ENCODE peak calls at places on chromosomes 3 and 15, in seven cellular contexts. M is mesendoderm, L is aorta, X is DND-41, B is GM23248, J is astrocyte, O is heart right ventricle. W is an unnamed sample. For H3K27me3, the result is how much of the 10 kb centered on the place peaks cover.

GRCh38 chr3:126208182-126208581 is 27.8 kb upstream of the ALDH1L1 start:
- DNase-seq in M (peak), J (no peak), L (no peak), B (no peak), X (no peak), O (no peak), W (no peak)

GRCh38 chr3:122989856-122990575 is 37.5 kb downstream of the SEMA5B start:
- DNase-seq in J (no peak), L (no peak), M (no peak), B (no peak), X (no peak), O (no peak), W (no peak)

GRCh38 chr3:28191363-28191762 is 50.1 kb upstream of the CMC1 start:
- DNase-seq in O (no peak), M (no peak), B (no peak), J (no peak), L (no peak), X (no peak), W (no peak)

GRCh38 chr3:194880940-194881925 is 195.6 kb downstream of the FAM43A start:
- DNase-seq in L (no peak), X (no peak), O (no peak), M (no peak), J (no peak), B (no peak), W (no peak)

GRCh38 chr15:63322541-63322940 is 45.1 kb downstream of the APH1B start:
- DNase-seq in L (no peak), X (peak), M (no peak), O (peak), B (peak), J (no peak), W (no peak)

GRCh38 chr3:178062126-178062525 is 474.1 kb upstream of the KCNMB2 start:
- DNase-seq in B (no peak), J (no peak), L (no peak), O (no peak), M (no peak), X (no peak), W (no peak)

GRCh38 chr3:140777631-140778030 is 99.8 kb downstream of the TRIM42 start:
- DNase-seq in M (peak), O (no peak), X (no peak), J (no peak), L (no peak), B (no peak), W (no peak)

GRCh38 chr3:46862689-46863020 is 589 bp downstream of the MYL3 start:
- DNase-seq in O (no peak), B (no peak), L (no peak), X (no peak), M (no peak), J (no peak), W (no peak)

GRCh38 chr3:50264964-50265485 is 3.9 kb upstream of the SEMA3B start:
- DNase-seq in J (no peak), B (no peak), L (peak), M (no peak), O (peak), X (no peak), W (no peak)

GRCh38 chr3:37375184-37376120 is 201.1 kb upstream of the LRRFIP2 start:
- DNase-seq in X (no peak), O (no peak), B (no peak), M (peak), L (no peak), J (no peak), W (no peak)

GRCh38 chr3:191342391-191342790 is 12.1 kb upstream of the UTS2B start:
- DNase-seq in M (no peak), X (no peak), B (no peak), O (no peak), L (no peak), J (no peak), W (no peak)

GRCh38 chr3:17554078-17554477 is 188.4 kb downstream of the TBC1D5 start:
- DNase-seq in J (no peak), X (no peak), L (no peak), B (no peak), O (no peak), M (no peak), W (no peak)

GRCh38 chr3:127168271-127168670 is 24.7 kb upstream of the PRR23E start:
- DNase-seq in B (no peak), J (no peak), M (no peak), O (peak), L (no peak), X (no peak), W (no peak)

GRCh38 chr15:47265686-47266085 is 451.6 kb upstream of the SEMA6D start:
- DNase-seq in X (no peak), M (peak), L (no peak), B (no peak), J (no peak), O (no peak), W (no peak)

DNA sequence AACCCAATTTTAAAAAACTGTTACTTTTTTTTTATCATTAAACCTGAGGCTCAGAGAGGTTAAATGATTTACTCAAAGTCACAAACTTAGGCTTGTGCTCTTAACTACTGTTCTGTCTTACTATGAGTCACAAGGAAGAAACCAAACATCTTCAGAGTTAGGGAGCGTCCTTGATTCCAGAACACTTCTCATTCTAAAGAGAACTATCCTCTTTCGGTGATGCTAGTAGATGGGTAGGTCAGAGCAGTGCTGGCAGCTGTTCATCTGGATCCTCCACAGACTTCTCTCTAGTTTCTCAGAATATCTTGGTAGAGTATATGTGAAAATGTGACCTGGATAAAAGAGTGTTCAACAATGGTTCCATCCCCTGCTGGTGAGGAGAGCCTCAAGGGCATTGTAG is 3.3 kb downstream of the ARL6IP5 start:
- DNase-seq in J (peak), B (peak), O (no peak), L (no peak), X (no peak), M (no peak), W (no peak)
- H3K4me3 ChIP-seq in J (no peak), B (peak), O (peak), L (no peak), X (no peak), M (no peak), W (peak)

GRCh38 chr15:91779960-91780359 is 73.5 kb upstream of the SLCO3A1 start:
- DNase-seq in O (no peak), M (no peak), B (no peak), L (no peak), J (no peak), X (no peak), W (no peak)

GRCh38 chr15:91780387-91780786 is 73.1 kb upstream of the SLCO3A1 start:
- DNase-seq in X (no peak), J (no peak), M (peak), L (no peak), B (no peak), O (no peak), W (no peak)

DNA sequence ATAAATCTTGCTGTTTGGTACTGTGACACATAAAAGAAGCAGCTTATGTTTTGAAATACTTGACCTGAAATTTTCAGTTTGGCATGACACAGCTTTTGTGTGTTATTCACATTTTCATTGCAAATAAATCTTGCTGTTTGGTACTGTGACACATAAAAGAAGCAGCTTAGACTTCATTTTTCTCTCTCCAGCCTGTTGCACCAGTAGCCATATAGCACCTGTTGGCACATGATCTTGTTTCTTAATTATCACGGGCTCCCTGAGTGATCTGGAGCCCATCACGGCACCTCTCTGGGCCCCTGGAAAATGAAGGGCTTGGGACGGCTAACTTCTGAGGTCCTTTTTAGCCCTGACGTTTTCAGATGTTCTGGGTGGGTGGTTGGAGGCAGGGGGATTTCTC is 77.4 kb upstream of the SLCO3A1 start:
- DNase-seq in O (no peak), J (no peak), L (no peak), B (peak), X (no peak), M (no peak), W (no peak)
- H3K27me3 ChIP-seq in O (under half), J (under half), L (under half), B (under half), X (under half), M (under half), W (under half)

GRCh38 chr3:114525278-114525677 is 231.4 kb downstream of the TIGIT start:
- DNase-seq in X (no peak), O (no peak), B (peak), M (no peak), L (no peak), J (no peak), W (no peak)
- H3K4me3 ChIP-seq in X (no peak), O (no peak), B (no peak), M (no peak), L (no peak), J (no peak), W (no peak)

DNA sequence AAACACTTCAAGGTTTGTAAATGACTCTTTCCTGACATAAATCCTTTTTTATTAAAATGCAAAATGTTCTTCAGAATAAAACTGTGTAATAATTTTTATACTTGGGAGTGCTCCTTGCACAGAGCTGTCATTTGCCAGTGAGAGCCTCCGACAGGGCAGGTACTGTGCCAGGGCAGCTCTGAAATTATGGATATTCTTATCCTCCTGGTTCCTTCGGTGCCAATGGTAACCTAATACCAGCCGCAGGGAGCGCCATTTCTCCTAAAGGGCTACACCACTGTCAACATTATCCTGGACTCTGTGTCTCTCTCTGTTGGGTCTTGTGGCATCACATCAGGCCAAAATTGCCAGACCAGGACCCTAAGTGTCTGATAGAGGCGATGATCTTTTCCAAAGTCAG is 33.0 kb downstream of the CHDH start:
- DNase-seq in B (no peak), O (no peak), X (no peak), J (no peak), L (no peak), M (no peak), W (no peak)
- H3K27me3 ChIP-seq in B (under half), O (under half), X (under half), J (under half), L (under half), M (under half), W (under half)

GRCh38 chr15:81890496-81890895 is 155.3 kb downstream of the MEX3B start:
- DNase-seq in M (no peak), X (no peak), O (no peak), L (no peak), J (no peak), B (no peak), W (no peak)

GRCh38 chr15:81895723-81896122 is 150.1 kb downstream of the MEX3B start:
- DNase-seq in L (no peak), M (no peak), B (no peak), J (no peak), X (no peak), O (no peak), W (no peak)

GRCh38 chr15:81894069-81894468 is 151.7 kb downstream of the MEX3B start:
- DNase-seq in L (no peak), M (peak), X (no peak), B (no peak), O (no peak), J (no peak), W (no peak)

GRCh38 chr15:81889480-81889871 is 156.3 kb downstream of the MEX3B start:
- DNase-seq in B (no peak), L (no peak), X (no peak), M (no peak), J (no peak), O (no peak), W (no peak)

GRCh38 chr15:81893182-81893833 is 152.5 kb downstream of the MEX3B start:
- DNase-seq in X (no peak), L (no peak), M (no peak), B (no peak), O (no peak), J (no peak), W (no peak)
- H3K4me3 ChIP-seq in X (no peak), L (no peak), M (no peak), B (no peak), O (no peak), J (no peak), W (no peak)